ENCODE peak calls at places on chromosomes 13 and 19, in six cellular contexts. One of them, this sample, is unnamed.

GRCh38 chr13:51066091-51066831 is 44.8 kb downstream of the C13orf42 start:
- DNase-seq in uterus: no peak
- DNase-seq in AG09309: no peak
- DNase-seq in neural crest cell: no peak
- DNase-seq in substantia nigra: no peak
- DNase-seq in NCI-H510A: no peak
- DNase-seq in this sample: peak; percentile 4

GRCh38 chr13:102333320-102334181 is 68.3 kb downstream of the FGF14 start:
- DNase-seq in neural crest cell: no peak
- DNase-seq in uterus: no peak
- DNase-seq in AG09309: no peak
- DNase-seq in NCI-H510A: peak; percentile 23
- DNase-seq in substantia nigra: no peak
- DNase-seq in this sample: no peak

GRCh38 chr13:111639196-111639705 is 318.8 kb downstream of the TEX29 start:
- DNase-seq in NCI-H510A: no peak
- DNase-seq in substantia nigra: no peak
- DNase-seq in uterus: no peak
- DNase-seq in neural crest cell: no peak
- DNase-seq in AG09309: no peak
- DNase-seq in this sample: no peak

GRCh38 chr13:49996951-49997895 is at the start of gene TRIM13:
- DNase-seq in neural crest cell: peak; percentile 79
- DNase-seq in NCI-H510A: peak; percentile 90
- DNase-seq in AG09309: peak; percentile 63
- DNase-seq in substantia nigra: peak; percentile 95
- DNase-seq in uterus: peak; percentile 88
- DNase-seq in this sample: peak; percentile 46

GRCh38 chr19:51246153-51246552 is 4.7 kb upstream of the SIGLECL1 start:
- DNase-seq in NCI-H510A: no peak
- DNase-seq in neural crest cell: no peak
- DNase-seq in AG09309: no peak
- DNase-seq in substantia nigra: no peak
- DNase-seq in uterus: no peak
- DNase-seq in this sample: peak; percentile 1

GRCh38 chr13:79782541-79783216 is 301.7 kb downstream of the NDFIP2 start:
- DNase-seq in NCI-H510A: peak; percentile 74
- DNase-seq in AG09309: no peak
- DNase-seq in neural crest cell: peak; percentile 70
- DNase-seq in uterus: no peak
- DNase-seq in substantia nigra: peak; percentile 16
- DNase-seq in this sample: peak; percentile 58

GRCh38 chr19:57888494-57889231 is at the start of gene ZNF814:
- DNase-seq in AG09309: peak; percentile 29
- DNase-seq in substantia nigra: peak; percentile 63
- DNase-seq in neural crest cell: peak; percentile 86
- DNase-seq in NCI-H510A: peak; percentile 8
- DNase-seq in uterus: peak; percentile 66
- DNase-seq in this sample: peak; percentile 36

GRCh38 chr13:41079725-41080124 is 18.4 kb downstream of the WBP4 start:
- DNase-seq in substantia nigra: no peak
- DNase-seq in uterus: no peak
- DNase-seq in AG09309: no peak
- DNase-seq in NCI-H510A: no peak
- DNase-seq in neural crest cell: no peak
- DNase-seq in this sample: no peak

GRCh38 chr19:32901504-32902161 is 32.1 kb upstream of the SLC7A9 start:
- DNase-seq in neural crest cell: no peak
- DNase-seq in AG09309: no peak
- DNase-seq in uterus: no peak
- DNase-seq in NCI-H510A: no peak
- DNase-seq in substantia nigra: no peak
- DNase-seq in this sample: no peak

This sample was measured in epithelial cell of proximal tubule.